ENCODE peak calls at places on chromosome 7, in four cellular contexts. E is H9, I is neuronal stem cell, S is neural progenitor cell. V is an unnamed sample. For H3K9me3, the result is how much of the 10 kb centered on the place peaks cover.

GRCh38 chr7:13198741-13199140 is 511.3 kb downstream of the ARL4A start:
- DNase-seq in S (no peak), E (no peak), I (no peak), V (no peak)

GRCh38 chr7:74063223-74063641 is 20.4 kb upstream of the LIMK1 start:
- DNase-seq in E (peak), I (no peak), S (no peak), V (no peak)

GRCh38 chr7:143255564-143255963 is 7.7 kb upstream of the GSTK1 start:
- DNase-seq in E (no peak), S (no peak), I (no peak), V (no peak)

GRCh38 chr7:150417863-150418262 is 32.6 kb upstream of the GIMAP8 start:
- DNase-seq in E (no peak), I (no peak), S (no peak), V (no peak)

GRCh38 chr7:28808786-28809533 is 149.2 kb downstream of the TRIL start:
- DNase-seq in E (peak), S (no peak), I (no peak), V (no peak)

GRCh38 chr7:26584964-26585650 is 279.3 kb downstream of the SKAP2 start:
- DNase-seq in I (no peak), E (no peak), S (no peak), V (no peak)

GRCh38 chr7:80675090-80675489 is 36.6 kb downstream of the CD36 start:
- DNase-seq in S (no peak), I (no peak), E (no peak), V (no peak)

GRCh38 chr7:50303082-50303893 is 1.2 kb upstream of the IKZF1 start:
- DNase-seq in E (peak), I (no peak), S (peak), V (no peak)

GRCh38 chr7:27182285-27182827 is 2.7 kb downstream of the HOXA11 start:
- DNase-seq in E (peak), I (no peak), S (no peak), V (no peak)

GRCh38 chr7:12756841-12757240 is 69.4 kb downstream of the ARL4A start:
- DNase-seq in S (no peak), E (no peak), I (no peak), V (no peak)

GRCh38 chr7:129278688-129279087 is 53.9 kb downstream of the AHCYL2 start:
- DNase-seq in I (no peak), E (no peak), S (no peak), V (no peak)

GRCh38 chr7:158358926-158359645 is 228.5 kb downstream of the PTPRN2 start:
- DNase-seq in E (no peak), I (no peak), S (no peak), V (no peak)
- H3K9me3 ChIP-seq in E (under half), I (under half), S (under half), V (under half)

GRCh38 chr7:110830778-110831177 is 260.1 kb upstream of the LRRN3 start:
- DNase-seq in E (no peak), S (no peak), I (no peak), V (no peak)

GRCh38 chr7:110827287-110827855 is 263.6 kb upstream of the LRRN3 start:
- DNase-seq in S (no peak), E (no peak), I (no peak), V (no peak)

GRCh38 chr7:110835209-110835608 is 255.7 kb upstream of the LRRN3 start:
- DNase-seq in S (no peak), I (no peak), E (no peak), V (no peak)

GRCh38 chr7:110835889-110836288 is 255.0 kb upstream of the LRRN3 start:
- DNase-seq in E (no peak), I (no peak), S (no peak), V (no peak)

GRCh38 chr7:110831450-110831849 is 259.5 kb upstream of the LRRN3 start:
- DNase-seq in E (no peak), S (no peak), I (no peak), V (no peak)
- H3K9ac ChIP-seq in E (no peak), S (no peak), I (no peak), V (no peak)

DNA sequence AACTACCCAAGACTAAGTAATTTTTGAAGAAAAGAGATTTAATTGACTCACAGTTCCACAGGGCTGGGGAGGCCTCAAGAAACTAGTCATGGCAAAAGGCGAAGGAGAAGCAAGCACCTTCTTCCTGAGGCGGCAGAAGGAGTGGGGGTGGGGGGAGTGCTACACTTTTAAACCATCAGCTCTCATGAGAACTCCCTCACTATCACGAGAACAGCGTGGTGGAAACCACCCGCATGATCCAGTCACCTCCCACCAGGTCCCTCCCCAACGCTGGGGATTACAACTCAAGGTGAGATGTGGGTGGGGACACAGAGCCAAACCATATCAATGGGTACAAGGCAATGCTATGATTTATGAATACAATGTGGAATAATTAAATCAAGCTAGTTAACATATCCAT is 241.9 kb downstream of the PTPRN2 start:
- DNase-seq in E (no peak), I (no peak), S (no peak), V (no peak)
- H3K9me3 ChIP-seq in E (under half), I (under half), S (under half), V (under half)

DNA sequence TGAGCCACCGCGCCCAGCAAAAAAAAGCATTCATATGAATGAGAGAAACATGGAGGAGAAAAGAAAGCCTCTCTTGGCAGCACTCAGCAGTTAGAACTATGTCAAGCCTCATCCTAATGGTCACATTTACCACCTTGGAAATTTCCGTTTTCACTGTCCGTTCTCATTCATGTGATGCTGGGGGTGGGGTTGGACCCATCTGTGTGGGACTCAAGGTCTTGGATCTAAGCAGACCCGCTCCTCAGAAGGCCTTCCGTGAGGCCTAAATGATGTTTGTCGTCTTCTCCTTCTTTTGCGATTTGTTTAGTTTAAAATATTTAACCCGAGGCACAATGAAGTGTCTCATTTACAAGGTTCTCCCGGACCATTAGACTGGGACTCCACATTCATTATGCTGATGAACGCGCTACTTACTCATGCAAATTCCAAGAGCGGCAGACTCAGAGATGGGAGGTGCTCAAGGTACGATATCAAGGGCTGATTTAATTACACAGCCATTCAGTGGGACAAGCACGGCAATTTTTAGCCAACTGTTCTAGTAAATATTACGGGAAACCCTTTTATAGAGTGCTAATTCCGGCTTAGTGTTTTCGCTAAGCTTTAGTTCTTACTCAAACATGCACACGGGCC is 109.1 kb upstream of the EFCAB10 start:
- DNase-seq in E (peak), S (peak), I (no peak), V (no peak)
- H3K9ac ChIP-seq in E (peak), S (no peak), I (no peak), V (no peak)

DNA sequence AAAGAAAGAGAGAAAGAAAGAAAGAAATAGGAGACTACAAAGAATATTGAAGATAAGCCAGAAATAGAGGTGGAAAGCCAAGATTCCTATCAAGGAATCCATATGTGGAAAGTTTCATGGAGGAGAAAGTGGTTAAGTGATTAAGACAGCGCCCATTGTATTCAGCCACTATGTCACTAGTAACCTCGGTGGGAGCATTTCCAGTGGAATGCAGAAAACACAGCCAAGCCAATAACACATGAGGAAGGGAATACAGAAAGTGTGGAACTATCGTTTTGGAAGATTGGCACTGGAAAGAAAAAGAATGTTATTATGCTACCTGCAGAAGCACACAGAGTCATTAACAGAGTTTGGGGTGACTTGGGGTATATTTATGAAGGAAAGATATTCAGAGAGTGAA is 2.7 kb downstream of the MGAM2 start:
- DNase-seq in S (no peak), I (no peak), E (no peak), V (no peak)
- H3K9me3 ChIP-seq in S (under half), I (under half), E (under half), V (under half)

GRCh38 chr7:93147358-93147757 is 827 bp downstream of the SAMD9L start:
- DNase-seq in I (no peak), S (no peak), E (no peak), V (peak)

GRCh38 chr7:93148135-93148534 is at the start of gene SAMD9L:
- DNase-seq in S (no peak), I (no peak), E (no peak), V (peak)

GRCh38 chr7:93145324-93145723 is 2.9 kb downstream of the SAMD9L start:
- DNase-seq in E (no peak), I (no peak), S (no peak), V (peak)

GRCh38 chr7:93146036-93146435 is 2.1 kb downstream of the SAMD9L start:
- DNase-seq in S (peak), E (no peak), I (no peak), V (no peak)

GRCh38 chr7:93146465-93147127 is 1.6 kb downstream of the SAMD9L start:
- DNase-seq in I (no peak), E (no peak), S (no peak), V (peak)
- H3K9ac ChIP-seq in I (no peak), E (no peak), S (no peak), V (peak)

DNA sequence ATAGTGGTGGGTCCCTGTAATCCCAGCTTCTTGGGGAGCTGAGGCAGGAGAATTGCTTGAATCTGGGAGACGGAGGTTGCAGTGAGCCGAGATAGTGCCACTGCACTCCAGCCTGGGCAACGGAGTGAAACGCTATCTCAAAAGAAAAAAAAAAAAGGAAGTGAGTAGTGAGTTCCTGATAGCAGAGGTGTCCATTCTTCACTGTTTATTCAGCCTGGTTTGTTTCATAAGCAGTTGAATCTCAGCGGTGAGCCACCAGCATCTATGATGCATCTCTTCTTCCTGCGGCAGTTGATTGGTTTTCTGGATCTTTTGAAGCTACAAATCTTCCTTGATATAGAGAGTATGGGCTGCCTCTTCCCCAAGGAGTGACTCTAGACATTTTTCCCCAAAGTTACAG is 316.1 kb upstream of the MTPN start:
- DNase-seq in E (no peak), S (no peak), I (no peak), V (peak)
- H3K9me3 ChIP-seq in E (under half), S (under half), I (under half), V (under half)

DNA sequence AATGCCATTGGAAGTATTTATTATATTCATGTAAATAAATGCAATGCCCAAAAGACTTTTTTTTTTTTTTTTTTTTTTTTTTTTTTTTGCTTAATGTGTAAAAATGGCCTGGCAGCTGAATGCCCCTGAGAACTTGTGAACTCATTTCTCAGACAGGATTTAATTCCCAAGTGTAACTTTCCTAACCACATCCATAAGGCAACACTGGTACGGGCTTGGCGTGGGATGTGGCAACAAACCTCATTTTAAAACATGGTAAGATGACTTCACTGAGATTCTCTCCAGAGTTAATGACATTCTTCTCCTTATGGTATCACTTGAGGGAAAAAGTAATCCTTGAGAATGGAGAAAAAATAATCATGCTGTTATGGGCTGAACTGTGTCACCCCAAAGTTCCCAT is 150.4 kb downstream of the DGKI start:
- DNase-seq in E (no peak), I (no peak), S (no peak), V (no peak)
- H3K9ac ChIP-seq in E (no peak), I (no peak), S (no peak), V (no peak)

GRCh38 chr7:42549212-42549611 is 312.2 kb upstream of the GLI3 start:
- DNase-seq in E (no peak), S (no peak), I (no peak), V (no peak)
- H3K9me3 ChIP-seq in E (under half), S (under half), I (under half), V (under half)

GRCh38 chr7:123751816-123752215 is 3.0 kb upstream of the WASL start:
- DNase-seq in S (no peak), I (no peak), E (no peak), V (no peak)
- H3K9ac ChIP-seq in S (no peak), I (no peak), E (no peak), V (no peak)

V was measured in Karpas-422.